ENCODE peak calls at places on chromosomes 4 and X, in four cellular contexts. E is stimulated activated CD4-positive, alpha-beta T cell treated with anti-CD3 and anti-CD28 coated beads, TNF-alpha, amount 100 ng/mL, for 48 hours; Y is retina; B is cardiac muscle cell. P is an unnamed sample.

GRCh38 chrX:110167952-110168451 is 149.9 kb downstream of the AMMECR1 start:
- DNase-seq in E (no peak), Y (no peak), B (peak), P (peak)

GRCh38 chr4:3524920-3525319 is 7.3 kb downstream of the LRPAP1 start:
- DNase-seq in E (no peak), Y (no peak), B (no peak), P (peak)

GRCh38 chr4:141174457-141174856 is 41.2 kb upstream of the RNF150 start:
- DNase-seq in E (no peak), Y (no peak), B (no peak), P (no peak)

GRCh38 chr4:158025131-158025530 is 147.7 kb downstream of the GASK1B start:
- DNase-seq in E (no peak), Y (no peak), B (no peak), P (no peak)

GRCh38 chr4:61604054-61604453 is 403.9 kb downstream of the ADGRL3 start:
- DNase-seq in E (no peak), Y (no peak), B (no peak), P (no peak)

GRCh38 chr4:157221426-157221894 is 932 bp downstream of the GRIA2 start:
- DNase-seq in E (no peak), Y (peak), B (no peak), P (peak)

GRCh38 chr4:55742655-55743191 is 76.9 kb upstream of the EXOC1L start:
- DNase-seq in E (no peak), Y (peak), B (no peak), P (no peak)

GRCh38 chr4:123064390-123064789 is 142.0 kb upstream of the NUDT6 start:
- DNase-seq in E (no peak), Y (no peak), B (no peak), P (no peak)

GRCh38 chrX:23548164-23548563 is 119.1 kb upstream of the PRDX4 start:
- DNase-seq in E (no peak), Y (no peak), B (no peak), P (no peak)

GRCh38 chr4:8280876-8281440 is 11.4 kb downstream of the HTRA3 start:
- DNase-seq in E (no peak), Y (no peak), B (no peak), P (peak)

GRCh38 chrX:129000018-129000417 is 523.3 kb downstream of the SMARCA1 start:
- DNase-seq in E (no peak), Y (no peak), B (no peak), P (no peak)

GRCh38 chr4:81352476-81352875 is 119.2 kb downstream of the RASGEF1B start:
- DNase-seq in E (no peak), Y (no peak), B (no peak), P (no peak)

P was measured in spleen.